ENCODE peak calls at places on chromosomes 6 and 20, in eight cellular contexts. O is HT-29; P is mesendoderm; D is GM19239; F is aorta; Z is activated CD4-positive, alpha-beta T cell treated with anti-CD3 and anti-CD28 coated beads, Interleukin-2, amount 50 U/mL, for 24 hours; X is Peyer's patch; U is stimulated activated CD4-positive, alpha-beta T cell treated with anti-CD3 and anti-CD28 coated beads, Interleukin-4, amount 100 ng/mL, for 1 hour. G is an unnamed sample.

GRCh38 chr20:44648579-44648978 is 2.9 kb downstream of the ADA start:
- DNase-seq in O (no peak), P (peak; percentile 75), D (no peak), F (no peak), Z (no peak), X (no peak), U (no peak), G (no peak)

GRCh38 chr6:22349528-22349927 is 52.7 kb upstream of the PRL start:
- DNase-seq in O (no peak), P (no peak), D (no peak), F (no peak), Z (no peak), X (no peak), U (no peak), G (no peak)

GRCh38 chr6:8589941-8590676 is 154.8 kb upstream of the SLC35B3 start:
- DNase-seq in O (peak; percentile 26), P (peak; percentile 69), D (no peak), F (no peak), Z (no peak), X (no peak), U (no peak), G (no peak)

GRCh38 chr20:14838663-14839650 is 501.5 kb upstream of the FLRT3 start:
- DNase-seq in O (no peak), P (no peak), D (no peak), F (no peak), Z (no peak), X (no peak), U (no peak), G (no peak)

GRCh38 chr20:34069341-34070078 is 42.5 kb downstream of the EIF2S2 start:
- DNase-seq in O (peak; percentile 96), P (peak; percentile 90), D (peak; percentile 54), F (peak; percentile 82), Z (no peak), X (peak; percentile 70), U (peak; percentile 52), G (peak; percentile 83)

GRCh38 chr20:63978319-63979220 is 872 bp downstream of the SAMD10 start:
- DNase-seq in O (peak; percentile 96), P (peak; percentile 66), D (peak; percentile 60), F (no peak), Z (no peak), X (peak; percentile 86), U (peak; percentile 61), G (peak; percentile 63)

GRCh38 chr6:138782243-138782642 is 8.7 kb downstream of the CCDC28A start:
- DNase-seq in O (no peak), P (no peak), D (no peak), F (no peak), Z (no peak), X (no peak), U (no peak), G (no peak)

GRCh38 chr20:18632196-18632789 is 44.4 kb downstream of the DTD1 start:
- DNase-seq in O (peak; percentile 72), P (peak; percentile 80), D (peak; percentile 45), F (peak; percentile 81), Z (peak; percentile 5), X (peak; percentile 63), U (peak; percentile 51), G (peak; percentile 65)

GRCh38 chr6:146980900-146981329 is 223.3 kb upstream of the STXBP5 start:
- DNase-seq in O (no peak), P (no peak), D (no peak), F (no peak), Z (no peak), X (no peak), U (no peak), G (no peak)

GRCh38 chr20:672975-673604 is 2.5 kb downstream of the SCRT2 start:
- DNase-seq in O (peak; percentile 47), P (peak; percentile 60), D (no peak), F (no peak), Z (no peak), X (no peak), U (no peak), G (no peak)

GRCh38 chr20:2042400-2042799 is 48.5 kb upstream of the PDYN start:
- DNase-seq in O (no peak), P (no peak), D (no peak), F (no peak), Z (no peak), X (no peak), U (no peak), G (no peak)

GRCh38 chr6:6284231-6284966 is 36.1 kb downstream of the F13A1 start:
- DNase-seq in O (no peak), P (no peak), D (no peak), F (no peak), Z (no peak), X (no peak), U (no peak), G (no peak)

GRCh38 chr6:44016131-44016870 is 111.0 kb downstream of the MRPL14 start:
- DNase-seq in O (no peak), P (peak; percentile 56), D (no peak), F (peak; percentile 33), Z (no peak), X (no peak), U (no peak), G (no peak)

GRCh38 chr20:5863040-5863811 is 87.1 kb downstream of the TRMT6 start:
- DNase-seq in O (no peak), P (no peak), D (no peak), F (no peak), Z (no peak), X (no peak), U (no peak), G (peak; percentile 39)

GRCh38 chr6:140073456-140073855 is 699.0 kb upstream of the CITED2 start:
- DNase-seq in O (no peak), P (no peak), D (no peak), F (no peak), Z (no peak), X (no peak), U (no peak), G (no peak)